ENCODE peak calls at places on chromosome 9, in six cellular contexts. V, O, G, F, Q and S are unnamed samples.

GRCh38 chr9:89277043-89277442 is 34.0 kb upstream of the CKS2 start:
- DNase-seq in V (no peak), O (no peak), G (no peak), F (no peak), Q (no peak), S (no peak)

GRCh38 chr9:114156658-114157421 is 1.5 kb downstream of the COL27A1 start:
- DNase-seq in V (peak; percentile 27), O (no peak), G (peak; percentile 50), F (peak; percentile 66), Q (peak; percentile 53), S (no peak)

GRCh38 chr9:116450378-116451139 is 236.5 kb upstream of the TRIM32 start:
- DNase-seq in V (no peak), O (peak; percentile 17), G (peak; percentile 81), F (no peak), Q (no peak), S (no peak)

GRCh38 chr9:130997925-130998595 is 10.9 kb upstream of the LAMC3 start:
- DNase-seq in V (peak; percentile 72), O (peak; percentile 82), G (peak; percentile 15), F (peak; percentile 74), Q (peak; percentile 96), S (no peak)

GRCh38 chr9:12554636-12555035 is 138.5 kb upstream of the TYRP1 start:
- DNase-seq in V (no peak), O (no peak), G (peak; percentile 1), F (no peak), Q (no peak), S (no peak)

GRCh38 chr9:93667006-93667405 is 90.6 kb downstream of the PHF2 start:
- DNase-seq in V (peak; percentile 6), O (no peak), G (no peak), F (peak; percentile 12), Q (peak; percentile 6), S (no peak)

GRCh38 chr9:89304479-89305188 is 6.4 kb upstream of the CKS2 start:
- DNase-seq in V (no peak), O (no peak), G (no peak), F (no peak), Q (no peak), S (no peak)

GRCh38 chr9:128333368-128333969 is 6.9 kb upstream of the SLC27A4 start:
- DNase-seq in V (no peak), O (no peak), G (no peak), F (no peak), Q (no peak), S (no peak)

GRCh38 chr9:117541192-117541591 is 126.3 kb upstream of the ASTN2 start:
- DNase-seq in V (no peak), O (no peak), G (no peak), F (no peak), Q (no peak), S (no peak)

GRCh38 chr9:107397076-107398049 is 92.2 kb downstream of the KLF4 start:
- DNase-seq in V (no peak), O (no peak), G (peak; percentile 49), F (no peak), Q (no peak), S (no peak)

DNA sequence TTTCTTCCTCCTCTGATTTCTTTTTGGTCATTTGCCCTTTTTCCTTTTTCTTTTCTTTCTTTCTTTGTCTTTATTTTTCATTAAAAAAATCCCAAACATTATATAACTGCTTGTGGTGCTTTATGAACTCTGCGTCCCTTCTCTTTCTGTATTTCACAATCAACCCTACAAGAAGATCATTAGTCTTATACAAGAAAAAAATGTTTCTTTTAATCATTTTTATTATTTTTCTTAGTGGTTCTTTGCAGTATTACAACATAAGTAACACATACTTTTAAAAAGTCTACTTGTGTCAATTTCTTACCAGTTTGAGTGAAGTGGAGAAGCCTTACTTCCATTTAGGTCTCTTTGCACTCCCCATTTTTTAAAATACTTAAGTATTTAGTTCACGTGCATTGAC is 212.7 kb upstream of the SMC2 start:
- DNase-seq in V (no peak), O (no peak), G (no peak), F (no peak), Q (no peak), S (no peak)
- TF ChIP-seq CTCF in V (no peak), O (no peak), G (no peak), F (no peak), Q (no peak), S (no peak)

DNA sequence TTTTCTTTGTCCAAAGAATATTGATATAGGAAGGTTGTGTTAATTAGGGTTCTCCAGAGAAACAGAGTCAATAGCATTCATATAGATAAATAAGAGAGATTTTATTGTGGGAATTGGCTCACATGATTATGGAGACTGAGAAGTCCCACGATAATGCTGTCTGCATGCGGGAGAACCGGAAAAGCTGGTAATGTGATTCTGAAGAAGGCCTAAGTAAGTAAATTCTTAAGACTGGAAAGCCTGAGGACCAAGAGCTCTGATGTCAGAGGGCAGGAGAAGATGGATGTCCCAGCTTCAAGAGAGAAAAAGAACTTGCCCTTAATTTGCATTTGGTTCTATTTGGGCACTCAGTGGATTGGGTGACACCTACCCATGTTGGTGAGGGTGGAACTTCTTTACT is 307.4 kb upstream of the C9orf72 start:
- DNase-seq in V (no peak), O (no peak), G (no peak), F (no peak), Q (no peak), S (no peak)
- TF ChIP-seq CTCF in V (no peak), O (no peak), G (no peak), F (no peak), Q (no peak), S (no peak)

GRCh38 chr9:126663661-126664072 is 49.9 kb downstream of the LMX1B start:
- DNase-seq in V (no peak), O (no peak), G (no peak), F (no peak), Q (no peak), S (no peak)

GRCh38 chr9:126658964-126659555 is 45.3 kb downstream of the LMX1B start:
- DNase-seq in V (no peak), O (no peak), G (no peak), F (no peak), Q (no peak), S (no peak)

GRCh38 chr9:126664893-126665695 is 51.4 kb downstream of the LMX1B start:
- DNase-seq in V (no peak), O (no peak), G (no peak), F (no peak), Q (peak; percentile 82), S (no peak)

GRCh38 chr9:126661122-126661520 is 47.4 kb downstream of the LMX1B start:
- DNase-seq in V (no peak), O (no peak), G (no peak), F (no peak), Q (no peak), S (no peak)

DNA sequence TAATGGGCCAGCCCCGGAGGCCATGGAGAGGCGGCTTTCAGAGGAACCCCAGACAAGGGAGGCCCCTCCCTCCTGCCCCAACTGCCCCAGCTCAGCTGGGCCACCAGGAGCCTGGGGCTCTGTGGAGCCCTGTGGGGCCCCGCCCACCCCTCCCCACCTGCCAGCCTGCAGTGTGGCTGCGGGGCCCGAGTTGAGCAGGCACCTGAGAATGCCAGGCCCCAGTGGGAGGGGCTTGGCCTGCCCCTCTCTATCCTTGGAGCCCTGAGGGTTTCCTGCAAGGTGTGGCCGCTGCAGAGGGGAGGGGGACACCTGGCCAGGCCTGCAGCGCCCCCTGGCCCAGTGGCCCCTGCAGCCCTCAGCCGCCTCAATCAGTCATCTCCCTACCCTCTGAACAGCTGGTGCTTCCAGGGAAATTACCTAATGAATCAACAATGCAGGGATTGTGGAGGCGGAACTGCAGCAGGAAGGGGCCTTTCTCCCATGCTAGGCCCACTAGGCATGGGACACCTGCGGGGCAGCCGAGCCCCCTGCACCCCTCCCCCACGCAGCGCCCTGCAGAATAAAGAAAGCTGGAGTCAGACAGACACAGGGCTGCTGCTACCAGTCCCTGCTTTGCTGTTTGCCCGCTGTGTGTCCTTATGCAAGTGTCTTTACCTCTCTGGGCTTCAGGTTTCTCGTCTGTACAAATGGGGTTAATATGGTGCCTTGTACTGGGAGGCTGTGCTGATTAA is 48.0 kb downstream of the LMX1B start:
- DNase-seq in V (no peak), O (no peak), G (no peak), F (no peak), Q (peak; percentile 80), S (no peak)
- TF ChIP-seq CTCF in V (no peak), O (no peak), G (no peak), F (no peak), Q (no peak), S (no peak)

GRCh38 chr9:69746859-69747560 is 12.8 kb downstream of the PTAR1 start:
- DNase-seq in V (no peak), O (no peak), G (no peak), F (no peak), Q (no peak), S (no peak)

GRCh38 chr9:69748304-69748703 is 11.5 kb downstream of the PTAR1 start:
- DNase-seq in V (no peak), O (no peak), G (no peak), F (no peak), Q (no peak), S (no peak)

GRCh38 chr9:69743930-69744329 is 15.9 kb downstream of the PTAR1 start:
- DNase-seq in V (no peak), O (no peak), G (no peak), F (no peak), Q (no peak), S (no peak)

GRCh38 chr9:69744688-69745380 is 15.0 kb downstream of the PTAR1 start:
- DNase-seq in V (no peak), O (no peak), G (no peak), F (no peak), Q (no peak), S (no peak)

DNA sequence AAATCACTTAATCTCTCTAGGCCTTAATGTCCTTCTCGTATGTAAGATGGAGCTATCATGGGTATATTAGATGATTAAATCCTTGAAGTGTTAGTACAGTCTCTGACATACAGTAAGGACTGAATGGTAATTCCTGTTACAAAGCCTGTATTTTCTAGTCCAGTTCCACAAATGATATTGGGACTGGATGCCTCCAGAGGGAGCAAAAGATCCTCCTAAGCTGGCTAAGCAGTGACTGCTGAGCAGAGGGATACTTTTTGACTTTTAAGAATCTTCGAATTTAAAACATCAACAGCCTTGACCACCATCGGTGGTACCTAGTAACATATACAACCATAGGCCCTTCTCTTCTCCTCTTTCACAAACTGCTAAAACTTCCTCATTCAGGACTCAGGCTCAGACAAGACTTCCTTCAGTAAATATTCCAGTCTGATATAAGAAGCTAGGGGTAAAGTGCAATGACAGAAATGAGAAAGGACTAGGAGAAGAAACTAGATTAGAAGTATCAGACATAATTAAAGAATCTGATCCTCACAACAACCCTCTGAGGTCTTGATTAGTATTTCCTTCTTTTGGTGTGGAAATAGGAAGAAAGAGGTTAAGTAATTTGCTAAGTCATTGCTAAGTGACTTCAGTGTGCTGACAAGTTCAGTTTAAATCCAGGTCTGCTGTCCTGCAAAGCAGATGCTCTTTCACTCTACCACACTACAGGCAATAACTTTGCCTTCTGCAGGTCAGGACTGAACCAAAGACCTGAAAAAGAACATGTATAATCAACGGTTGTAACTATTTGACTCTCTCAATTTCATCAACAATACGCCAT is 13.9 kb downstream of the PTAR1 start:
- DNase-seq in V (no peak), O (no peak), G (no peak), F (no peak), Q (no peak), S (no peak)
- TF ChIP-seq CTCF in V (no peak), O (no peak), G (peak; percentile 44), F (peak; percentile 5), Q (no peak), S (peak; percentile 40)